ENCODE peak calls at places on chromosomes 6 and 20, in six cellular contexts. V is GM23248, Z is SK-N-SH, N is HCT116, T is MM.1S, D is PC-3. B is an unnamed sample.

GRCh38 chr20:57897156-57897874 is 187.5 kb upstream of the PMEPA1 start:
- DNase-seq in V (no peak), Z (no peak), N (no peak), T (no peak), D (no peak), B (no peak)

GRCh38 chr6:36478051-36478526 is 35.3 kb downstream of the KCTD20 start:
- DNase-seq in V (no peak), Z (no peak), N (no peak), T (no peak), D (no peak), B (no peak)

GRCh38 chr6:113674075-113674474 is 183.1 kb upstream of the MARCKS start:
- DNase-seq in V (no peak), Z (no peak), N (no peak), T (no peak), D (no peak), B (no peak)

GRCh38 chr6:169792306-169793015 is 41.0 kb downstream of the ERMARD start:
- DNase-seq in V (no peak), Z (no peak), N (no peak), T (no peak), D (no peak), B (no peak)

GRCh38 chr6:123380257-123380656 is 256.5 kb downstream of the TRDN start:
- DNase-seq in V (peak; percentile 47), Z (peak; percentile 5), N (no peak), T (peak; percentile 77), D (peak; percentile 26), B (no peak)

GRCh38 chr6:31763617-31763940 is 1.1 kb downstream of the SAPCD1 start:
- DNase-seq in V (peak; percentile 69), Z (no peak), N (no peak), T (no peak), D (peak; percentile 46), B (no peak)

GRCh38 chr20:54556406-54556805 is 81.0 kb downstream of the DOK5 start:
- DNase-seq in V (no peak), Z (no peak), N (no peak), T (no peak), D (no peak), B (no peak)

GRCh38 chr20:49697071-49697470 is 16.6 kb downstream of the B4GALT5 start:
- DNase-seq in V (no peak), Z (no peak), N (no peak), T (no peak), D (no peak), B (no peak)

GRCh38 chr20:8602389-8603116 is 466.3 kb upstream of the PLCB4 start:
- DNase-seq in V (peak; percentile 17), Z (no peak), N (no peak), T (peak; percentile 46), D (no peak), B (no peak)

GRCh38 chr6:31535538-31536324 is 6.1 kb downstream of the DDX39B start:
- DNase-seq in V (no peak), Z (no peak), N (no peak), T (no peak), D (no peak), B (no peak)

DNA sequence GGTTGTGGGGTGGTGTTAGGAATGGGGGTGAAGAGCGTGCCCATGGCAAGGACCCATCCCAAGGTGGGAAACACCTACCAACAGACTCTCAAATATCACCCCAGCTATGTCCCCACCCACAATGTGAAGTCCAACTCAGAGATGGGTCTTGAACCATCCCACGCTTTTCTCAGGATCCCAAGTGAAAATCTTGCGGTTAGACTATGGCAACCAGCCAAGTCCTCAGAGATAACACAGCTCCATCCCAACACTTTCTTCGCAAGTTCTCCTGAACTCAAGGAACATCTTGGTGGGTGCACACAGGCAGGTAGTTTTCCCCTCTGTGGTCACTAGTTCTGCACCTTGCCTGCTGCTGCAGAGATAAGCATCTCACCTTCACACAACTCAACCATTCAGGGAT is 116.0 kb downstream of the CDC5L start:
- DNase-seq in V (no peak), Z (no peak), N (no peak), T (no peak), D (no peak), B (no peak)
- H3K9me2 ChIP-seq in V (no peaks in the 10 kb centered on the region), Z (no peaks in the 10 kb centered on the region), N (no peaks in the 10 kb centered on the region), T (no peaks in the 10 kb centered on the region), D (peaks cover 4% of the 10 kb centered on the region), B (no peaks in the 10 kb centered on the region)

DNA sequence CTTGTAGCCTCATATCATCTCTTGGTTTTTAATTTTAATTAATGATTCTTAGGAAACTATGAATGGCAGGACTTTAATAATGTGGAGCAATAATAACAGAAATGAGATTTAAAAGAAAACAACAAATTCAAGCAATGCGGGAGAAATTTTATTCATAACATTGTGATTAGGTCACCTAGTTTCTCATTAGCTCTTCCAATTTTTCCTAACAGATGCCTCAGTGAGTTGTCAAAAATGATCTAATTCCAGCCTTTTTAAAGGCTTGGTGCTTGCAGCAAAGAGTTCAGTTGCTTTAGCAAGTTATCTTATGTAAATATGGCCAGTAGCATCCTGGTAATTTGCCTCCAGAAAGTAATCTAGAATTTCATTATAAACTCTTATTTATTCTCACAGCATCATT is 20.4 kb downstream of the PDE7B start:
- DNase-seq in V (peak; percentile 76), Z (no peak), N (no peak), T (no peak), D (no peak), B (no peak)
- H3K9ac ChIP-seq in V (peak overlapping the region; percentile 32), Z (no peak overlapping the region), N (no peak overlapping the region), T (no peak overlapping the region), D (no peak overlapping the region), B (no peak overlapping the region)

GRCh38 chr6:93823489-93823888 is 404.1 kb upstream of the EPHA7 start:
- DNase-seq in V (no peak), Z (no peak), N (no peak), T (no peak), D (no peak), B (no peak)

GRCh38 chr6:93827728-93828127 is 408.4 kb upstream of the EPHA7 start:
- DNase-seq in V (no peak), Z (no peak), N (no peak), T (no peak), D (no peak), B (no peak)

GRCh38 chr6:93829009-93829408 is 409.6 kb upstream of the EPHA7 start:
- DNase-seq in V (no peak), Z (no peak), N (no peak), T (no peak), D (no peak), B (no peak)

GRCh38 chr6:93828553-93828952 is 409.2 kb upstream of the EPHA7 start:
- DNase-seq in V (no peak), Z (no peak), N (no peak), T (no peak), D (no peak), B (no peak)

GRCh38 chr6:93825950-93826349 is 406.6 kb upstream of the EPHA7 start:
- DNase-seq in V (no peak), Z (no peak), N (no peak), T (no peak), D (no peak), B (no peak)
- H3K9me2 ChIP-seq in V (no peaks in the 10 kb centered on the region), Z (no peaks in the 10 kb centered on the region), N (no peaks in the 10 kb centered on the region), T (no peaks in the 10 kb centered on the region), D (no peaks in the 10 kb centered on the region), B (no peaks in the 10 kb centered on the region)

GRCh38 chr20:38168791-38169589 is 3.9 kb upstream of the TGM2 start:
- DNase-seq in V (peak; percentile 44), Z (no peak), N (no peak), T (no peak), D (peak; percentile 55), B (no peak)

GRCh38 chr20:38170914-38171300 is 5.8 kb upstream of the TGM2 start:
- DNase-seq in V (peak; percentile 52), Z (no peak), N (no peak), T (no peak), D (no peak), B (no peak)

GRCh38 chr20:38169636-38170035 is 4.6 kb upstream of the TGM2 start:
- DNase-seq in V (no peak), Z (no peak), N (no peak), T (peak; percentile 40), D (no peak), B (no peak)

GRCh38 chr20:38171301-38172010 is 6.4 kb upstream of the TGM2 start:
- DNase-seq in V (peak; percentile 49), Z (no peak), N (no peak), T (no peak), D (no peak), B (no peak)

DNA sequence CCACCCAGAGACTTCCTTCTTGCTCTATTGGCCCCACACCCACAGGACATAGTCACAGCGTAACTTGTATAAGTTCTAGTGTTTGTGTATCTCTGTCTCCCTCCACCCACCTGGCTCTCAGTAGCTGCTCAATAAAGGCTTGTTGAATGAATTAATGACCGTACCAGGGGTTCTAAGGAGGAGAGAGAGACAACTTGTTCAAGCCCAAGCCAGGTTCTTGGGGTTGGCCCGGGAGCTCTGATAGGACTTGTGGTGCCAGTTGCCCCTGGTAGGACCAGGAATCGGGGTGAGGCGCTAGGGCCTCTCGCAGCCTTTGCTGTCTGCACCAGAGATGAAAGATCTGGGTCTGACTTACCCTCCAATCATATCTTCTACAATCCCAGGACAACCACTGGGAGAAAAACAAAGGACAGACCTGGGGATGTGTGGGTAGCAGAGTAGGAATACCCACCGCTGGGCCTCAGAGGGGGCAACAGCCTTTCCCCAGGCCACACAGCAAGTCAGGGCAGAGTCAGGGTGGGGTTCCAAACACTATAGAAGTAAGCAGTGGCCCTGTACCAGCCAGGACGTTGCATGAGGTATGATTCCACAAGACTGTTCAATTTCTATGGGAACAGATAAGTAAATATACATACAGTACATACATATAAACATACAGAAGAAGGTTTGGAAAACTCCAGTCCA is 5.3 kb upstream of the TGM2 start:
- DNase-seq in V (no peak), Z (no peak), N (no peak), T (no peak), D (no peak), B (no peak)
- H3K9ac ChIP-seq in V (peak overlapping the region; percentile 33), Z (no peak overlapping the region), N (no peak overlapping the region), T (no peak overlapping the region), D (no peak overlapping the region), B (no peak overlapping the region)

DNA sequence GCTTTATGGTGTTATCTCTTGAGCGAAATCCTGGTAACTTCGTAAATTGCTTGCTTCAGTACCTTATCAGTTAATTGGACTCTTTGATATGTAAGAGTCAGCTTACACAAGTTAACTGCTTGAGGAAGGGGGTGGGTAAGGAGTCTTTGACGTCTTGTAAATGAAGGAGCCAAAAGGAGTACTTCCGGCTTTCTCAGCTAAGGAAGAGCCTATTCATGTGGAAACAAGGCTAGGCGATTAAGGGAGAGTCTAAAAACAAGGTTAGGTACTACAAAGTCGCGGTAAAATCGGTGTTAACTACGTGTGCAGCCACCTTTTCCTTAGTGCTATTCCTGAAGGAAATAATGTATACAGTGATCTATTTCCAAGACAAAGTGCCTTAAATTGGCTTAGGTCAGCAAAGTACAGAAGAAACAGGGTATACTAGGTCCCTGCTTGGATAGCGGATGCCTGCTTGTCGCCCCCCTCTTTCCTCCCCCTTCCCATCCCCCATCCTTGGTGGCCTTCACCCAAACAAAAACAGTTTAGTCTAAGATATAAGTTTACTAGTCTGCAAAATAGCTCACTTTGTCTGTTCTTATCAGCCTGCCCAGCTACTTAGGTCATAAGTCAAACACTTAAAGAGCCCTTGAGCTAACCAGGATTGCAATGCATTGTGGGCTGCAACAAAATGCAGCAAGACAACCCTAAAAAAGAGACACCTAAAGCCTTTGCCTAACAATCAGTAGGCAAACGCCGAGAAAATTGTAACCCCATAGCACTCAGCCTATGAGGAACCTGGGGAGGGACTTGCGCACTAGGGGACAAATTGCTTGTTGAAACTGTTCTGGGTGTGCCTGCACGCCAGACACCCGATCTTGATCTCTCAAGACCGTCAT is 147.3 kb downstream of the TRIM27 start:
- DNase-seq in V (no peak), Z (no peak), N (no peak), T (no peak), D (peak; percentile 30), B (no peak)
- H3K9me2 ChIP-seq in V (no peaks in the 10 kb centered on the region), Z (no peaks in the 10 kb centered on the region), N (no peaks in the 10 kb centered on the region), T (no peaks in the 10 kb centered on the region), D (no peaks in the 10 kb centered on the region), B (no peaks in the 10 kb centered on the region)

B was measured in Karpas-422.